ENCODE peak calls at places on chromosome 11, in six cellular contexts. Z is IMR-90, X is H9, N is trophoblast cell, K is neuronal stem cell, S is H1. Y is an unnamed sample.

GRCh38 chr11:76628408-76628947 is 42.1 kb downstream of the LRRC32 start:
- DNase-seq in K (no peak), Z (no peak), S (no peak), N (no peak), X (no peak), Y (no peak)

GRCh38 chr11:30377347-30377746 is 54.4 kb downstream of the ARL14EP start:
- DNase-seq in X (no peak), S (no peak), Z (no peak), K (no peak), N (no peak), Y (no peak)

GRCh38 chr11:14500181-14500651 is 605 bp upstream of the COPB1 start:
- DNase-seq in S (no peak), K (peak), N (no peak), X (no peak), Z (peak), Y (peak)

GRCh38 chr11:26578998-26579635 is 7.1 kb upstream of the MUC15 start:
- DNase-seq in X (no peak), S (no peak), Z (no peak), N (no peak), K (no peak), Y (peak)

GRCh38 chr11:117819096-117820040 is 5.2 kb downstream of the FXYD2 start:
- DNase-seq in N (peak), Z (peak), K (peak), S (peak), X (peak), Y (peak)

GRCh38 chr11:4191031-4191571 is 96.5 kb downstream of the RRM1 start:
- DNase-seq in K (no peak), Z (no peak), X (no peak), N (no peak), S (no peak), Y (no peak)

GRCh38 chr11:71282581-71283351 is 30.4 kb upstream of the SHANK2 start:
- DNase-seq in S (no peak), Z (no peak), K (no peak), N (peak), X (peak), Y (no peak)

GRCh38 chr11:30328676-30329075 is 5.8 kb downstream of the ARL14EP start:
- DNase-seq in S (no peak), X (no peak), N (no peak), Z (peak), K (no peak), Y (no peak)

GRCh38 chr11:72471005-72471898 is 36.9 kb upstream of the CLPB start:
- DNase-seq in Z (peak), X (peak), N (peak), S (peak), K (peak), Y (peak)

GRCh38 chr11:1503708-1504104 is 17.1 kb upstream of the MOB2 start:
- DNase-seq in X (no peak), N (no peak), K (no peak), Z (no peak), S (no peak), Y (no peak)

GRCh38 chr11:58616594-58616993 is 5.9 kb upstream of the CNTF start:
- DNase-seq in S (no peak), K (no peak), Z (peak), N (no peak), X (no peak), Y (peak)

GRCh38 chr11:85619497-85619896 is 7.6 kb downstream of the DLG2 start:
- DNase-seq in N (no peak), Z (no peak), K (no peak), S (no peak), X (no peak), Y (no peak)

DNA sequence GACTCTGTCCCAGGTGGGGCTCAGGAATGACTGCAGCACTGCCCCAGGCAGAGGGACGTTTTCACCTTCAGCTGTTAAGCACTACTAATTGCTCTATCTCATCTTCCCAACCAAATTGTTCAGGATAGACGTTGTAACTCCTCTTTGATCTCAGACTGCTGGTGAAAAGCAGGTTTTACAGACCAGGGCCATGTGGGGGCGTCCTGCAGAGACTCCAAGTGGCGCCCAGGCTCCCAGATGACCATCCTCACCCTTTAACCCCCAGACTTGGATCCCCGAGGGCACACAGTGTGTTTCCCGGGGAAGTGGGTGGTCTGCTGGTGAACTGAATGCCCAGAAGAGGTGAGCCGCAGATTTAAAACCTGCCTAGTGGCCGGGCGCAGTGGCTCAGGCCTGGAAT is 23.9 kb downstream of the FADD start:
- DNase-seq in N (peak), S (no peak), X (peak), K (no peak), Z (no peak), Y (no peak)
- H2BK5ac ChIP-seq in N (no peak), S (peak), X (no peak), K (no peak), Z (no peak), Y (no peak)

GRCh38 chr11:66314186-66314501 is 2.7 kb downstream of the CD248 start:
- DNase-seq in X (no peak), Z (no peak), N (no peak), K (no peak), S (no peak), Y (no peak)

GRCh38 chr11:66314561-66315497 is 2.0 kb downstream of the CD248 start:
- DNase-seq in S (no peak), X (no peak), Z (no peak), K (no peak), N (no peak), Y (no peak)

GRCh38 chr11:66311965-66312548 is 4.8 kb downstream of the CD248 start:
- DNase-seq in Z (peak), X (peak), K (peak), S (peak), N (peak), Y (peak)

GRCh38 chr11:66312549-66313320 is 4.1 kb downstream of the CD248 start:
- DNase-seq in K (peak), S (peak), X (peak), N (peak), Z (peak), Y (peak)

DNA sequence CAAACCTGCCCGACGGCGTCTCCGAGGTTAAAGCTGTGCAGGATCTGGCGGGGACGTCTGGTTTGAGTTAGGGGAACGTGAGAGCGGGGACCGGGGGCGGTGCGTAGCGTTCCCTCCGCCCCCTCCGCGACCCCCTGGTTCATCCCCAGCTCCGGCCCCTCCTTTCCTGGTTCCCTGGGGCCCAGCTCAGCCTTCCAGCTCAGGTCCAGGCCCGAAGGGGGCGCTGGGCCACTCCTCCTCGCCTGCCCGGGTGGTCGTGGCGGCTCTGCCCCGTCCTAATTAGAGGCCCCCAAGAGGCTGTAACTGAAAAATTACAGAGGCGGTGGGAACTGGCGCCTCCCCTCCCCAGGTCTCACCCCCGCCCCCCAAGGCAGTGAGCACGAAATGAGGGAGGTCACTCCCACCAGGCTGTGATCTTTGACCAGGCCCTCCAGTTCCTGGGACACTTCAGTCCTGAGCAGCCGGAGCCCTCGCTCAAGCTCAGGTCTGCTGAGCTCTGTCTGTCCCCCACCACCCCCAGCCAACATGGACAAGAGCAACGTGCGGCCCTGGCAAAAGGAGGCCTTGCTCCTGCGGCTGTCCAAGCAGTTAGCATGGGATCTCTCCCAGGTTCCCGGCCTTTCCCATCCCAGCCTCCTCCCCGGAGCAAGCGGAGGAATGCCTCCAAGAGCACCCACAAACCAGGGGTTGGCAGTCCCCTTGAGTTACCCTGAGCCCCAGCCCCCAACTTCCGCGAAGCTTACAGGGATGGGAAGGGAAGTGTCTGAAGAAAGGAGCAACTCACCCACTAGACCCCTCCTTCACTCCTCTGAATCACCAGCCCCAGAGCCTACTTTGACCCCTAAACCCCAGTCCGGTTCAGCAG is 3.3 kb downstream of the CD248 start:
- DNase-seq in K (peak), S (no peak), Z (peak), X (peak), N (no peak), Y (peak)
- H2AFZ ChIP-seq in K (peak), S (peak), Z (peak), X (no peak), N (peak), Y (no peak)

GRCh38 chr11:106167085-106167484 is 89.6 kb downstream of the AASDHPPT start:
- DNase-seq in Z (no peak), K (no peak), X (no peak), N (no peak), S (no peak), Y (no peak)

GRCh38 chr11:106173291-106173690 is 95.8 kb downstream of the AASDHPPT start:
- DNase-seq in X (no peak), S (no peak), K (no peak), Z (no peak), N (no peak), Y (no peak)

GRCh38 chr11:106176817-106177216 is 99.4 kb downstream of the AASDHPPT start:
- DNase-seq in K (no peak), X (no peak), S (no peak), Z (no peak), N (no peak), Y (no peak)

GRCh38 chr11:106177311-106177710 is 99.8 kb downstream of the AASDHPPT start:
- DNase-seq in N (no peak), X (no peak), Z (no peak), K (no peak), S (no peak), Y (no peak)

GRCh38 chr11:106172389-106172991 is 95.0 kb downstream of the AASDHPPT start:
- DNase-seq in X (no peak), S (no peak), Z (no peak), K (no peak), N (peak), Y (no peak)
- H2BK5ac ChIP-seq in X (no peak), S (no peak), Z (no peak), K (no peak), N (no peak), Y (no peak)

GRCh38 chr11:115760921-115761320 is 256.7 kb upstream of the CADM1 start:
- DNase-seq in S (no peak), K (peak), N (no peak), Z (no peak), X (no peak), Y (no peak)

GRCh38 chr11:115761348-115761747 is 257.1 kb upstream of the CADM1 start:
- DNase-seq in S (no peak), N (no peak), K (peak), X (peak), Z (no peak), Y (no peak)

GRCh38 chr11:115765803-115766239 is 261.6 kb upstream of the CADM1 start:
- DNase-seq in N (no peak), Z (peak), S (no peak), X (no peak), K (no peak), Y (no peak)

GRCh38 chr11:115761817-115762216 is 257.6 kb upstream of the CADM1 start:
- DNase-seq in S (no peak), X (no peak), N (no peak), Z (no peak), K (no peak), Y (no peak)

DNA sequence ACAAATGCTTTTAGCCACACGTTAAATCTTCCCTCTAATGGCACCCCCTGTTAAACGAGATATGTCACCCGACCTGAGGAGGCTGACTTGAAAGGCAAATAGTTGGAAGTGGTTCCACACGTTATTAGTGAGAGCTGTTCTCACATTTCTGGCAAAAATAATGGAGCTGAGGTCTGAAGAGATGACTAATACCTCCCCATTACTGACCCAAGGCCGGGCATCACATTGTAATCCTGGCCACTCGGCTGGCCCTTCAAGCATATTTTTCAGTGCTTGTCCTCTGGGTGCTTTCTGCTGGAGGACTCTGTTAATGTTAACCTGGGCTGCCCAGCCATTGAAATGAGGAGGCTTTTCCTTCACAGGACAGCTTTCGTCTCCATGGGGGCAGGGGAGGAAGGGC is 260.0 kb upstream of the CADM1 start:
- DNase-seq in X (no peak), Z (no peak), K (no peak), S (no peak), N (no peak), Y (no peak)
- H2AFZ ChIP-seq in X (no peak), Z (no peak), K (no peak), S (no peak), N (no peak), Y (no peak)

Y was measured in mesenchymal stem cell.